ENCODE peak calls at places on chromosomes 3 and 15, in six cellular contexts. T is fibroblast of lung; Q is aorta; H is A549; Y is psoas muscle; K is effector memory CD4-positive, alpha-beta T cell. B is an unnamed sample.
A peak's percentile ranks its signal among the peaks of the same experiment; 100 is the strongest.

GRCh38 chr15:80087104-80087503 is 27.6 kb downstream of the ZFAND6 start:
- DNase-seq in Y (no peak), K (no peak), Q (no peak), H (no peak), T (no peak), B (no peak)

GRCh38 chr15:49387471-49387870 is 35.6 kb upstream of the FGF7 start:
- DNase-seq in Q (no peak), K (no peak), H (no peak), T (no peak), Y (no peak), B (no peak)

GRCh38 chr15:50993598-50993997 is 85.1 kb downstream of the AP4E1 start:
- DNase-seq in H (no peak), T (peak; percentile 63), K (no peak), Y (no peak), Q (no peak), B (no peak)

GRCh38 chr3:20622304-20622703 is 436.3 kb upstream of the SGO1 start:
- DNase-seq in T (peak; percentile 62), Y (no peak), H (no peak), Q (no peak), K (no peak), B (no peak)

GRCh38 chr3:197730200-197730599 is 6.5 kb downstream of the RUBCN start:
- DNase-seq in T (peak; percentile 91), K (no peak), H (peak; percentile 53), Q (no peak), Y (no peak), B (no peak)

GRCh38 chr3:73137736-73138403 is 76.4 kb downstream of the EBLN2 start:
- DNase-seq in K (no peak), H (no peak), Q (no peak), Y (no peak), T (no peak), B (no peak)

GRCh38 chr15:62528505-62528904 is 363.4 kb upstream of the C2CD4B start:
- DNase-seq in K (no peak), H (peak; percentile 23), Q (no peak), Y (no peak), T (no peak), B (no peak)

GRCh38 chr3:41026394-41027177 is 172.7 kb upstream of the CTNNB1 start:
- DNase-seq in T (peak; percentile 58), Q (no peak), K (no peak), Y (peak; percentile 56), H (peak; percentile 60), B (no peak)

GRCh38 chr3:70989174-70989573 is 594.4 kb downstream of the FOXP1 start:
- DNase-seq in T (peak; percentile 89), Y (no peak), Q (no peak), K (no peak), H (no peak), B (no peak)

GRCh38 chr3:79264892-79265291 is 502.9 kb downstream of the ROBO1 start:
- DNase-seq in Y (no peak), K (no peak), Q (no peak), H (no peak), T (no peak), B (no peak)

GRCh38 chr3:126955004-126955790 is 27.7 kb upstream of the PLXNA1 start:
- DNase-seq in Q (peak; percentile 45), H (no peak), Y (peak; percentile 41), K (no peak), T (no peak), B (no peak)

GRCh38 chr3:2098398-2099027 is at the start of gene CNTN4:
- DNase-seq in Q (peak; percentile 95), T (no peak), H (peak; percentile 23), Y (peak; percentile 71), K (no peak), B (no peak)

GRCh38 chr15:65290228-65290627 is 3.5 kb upstream of the PARP16 start:
- DNase-seq in K (no peak), T (no peak), Y (no peak), Q (no peak), H (no peak), B (no peak)

GRCh38 chr15:39582286-39582976 is 1.6 kb downstream of the THBS1 start:
- DNase-seq in Q (peak; percentile 82), H (no peak), T (peak; percentile 29), K (no peak), Y (no peak), B (no peak)

GRCh38 chr3:47605646-47606045 is 27.0 kb upstream of the CSPG5 start:
- DNase-seq in Y (no peak), K (no peak), T (peak; percentile 74), H (no peak), Q (no peak), B (no peak)

GRCh38 chr15:84658080-84658787 is at the start of gene NMB:
- DNase-seq in Q (peak; percentile 93), T (peak; percentile 76), Y (peak; percentile 90), K (peak; percentile 85), H (peak; percentile 89), B (no peak)

GRCh38 chr15:57418640-57419039 is 42.3 kb downstream of the CGNL1 start:
- DNase-seq in Y (no peak), K (no peak), Q (no peak), T (peak; percentile 36), H (no peak), B (no peak)

GRCh38 chr15:25789616-25790002 is 73.5 kb downstream of the ATP10A start:
- DNase-seq in Q (no peak), H (no peak), Y (no peak), T (no peak), K (no peak), B (no peak)
- H3K27ac ChIP-seq in Q (peak overlapping the region; percentile 21), H (no peak overlapping the region), Y (peak overlapping the region; percentile 42), T (peak overlapping the region; percentile 87), K (no peak overlapping the region), B (no peak overlapping the region)

GRCh38 chr3:141306276-141306675 is 62.0 kb upstream of the ZBTB38 start:
- DNase-seq in Q (no peak), T (no peak), H (no peak), K (no peak), Y (no peak), B (no peak)
- H3K27ac ChIP-seq in Q (no peak overlapping the region), T (no peak overlapping the region), H (peak overlapping the region; percentile 71), K (no peak overlapping the region), Y (no peak overlapping the region), B (no peak overlapping the region)

DNA sequence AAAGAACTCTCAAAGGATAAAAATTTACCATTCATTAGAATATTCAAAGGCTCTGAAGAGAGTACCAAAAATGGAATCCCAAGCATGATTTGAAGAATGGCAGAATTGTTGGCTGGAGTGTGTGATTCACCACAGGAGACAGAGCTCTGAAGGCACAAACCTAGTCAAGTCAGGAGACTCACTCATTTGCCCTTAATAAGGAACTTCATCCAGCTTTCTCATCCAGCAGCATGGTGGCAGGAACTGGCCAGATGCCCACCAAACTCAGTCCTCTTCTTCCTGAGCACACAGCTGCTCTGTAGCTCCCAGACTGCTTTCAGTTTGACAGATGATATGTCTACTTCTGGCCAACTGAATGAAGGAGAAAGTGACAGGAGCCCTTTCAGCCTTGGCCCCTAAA is 16.5 kb upstream of the HEG1 start:
- DNase-seq in T (peak; percentile 78), K (no peak), Y (no peak), H (no peak), Q (no peak), B (no peak)
- H3K27ac ChIP-seq in T (no peak overlapping the region), K (no peak overlapping the region), Y (no peak overlapping the region), H (no peak overlapping the region), Q (no peak overlapping the region), B (no peak overlapping the region)

GRCh38 chr3:129304141-129304540 is 25.5 kb downstream of the HMCES start:
- DNase-seq in H (no peak), Q (no peak), T (peak; percentile 56), Y (no peak), K (no peak), B (no peak)
- H3K27ac ChIP-seq in H (no peak overlapping the region), Q (peak overlapping the region; percentile 89), T (no peak overlapping the region), Y (no peak overlapping the region), K (no peak overlapping the region), B (peak overlapping the region; percentile 78)